ENCODE peak calls at places on chromosomes 4 and X, in four cellular contexts. A, Q, P and Z are unnamed samples.

GRCh38 chr4:136583567-136583966 is 948.7 kb downstream of the PCDH18 start:
- DNase-seq in A (no peak), Q (no peak), P (no peak), Z (no peak)

GRCh38 chrX:40081679-40082068 is 16.1 kb downstream of the BCOR start:
- DNase-seq in A (no peak), Q (no peak), P (no peak), Z (no peak)

GRCh38 chrX:1468250-1468772 is 15.6 kb upstream of the ASMTL start:
- DNase-seq in P (peak), Q (peak), A (no peak), Z (no peak)

GRCh38 chr4:153792893-153793227 is 4.0 kb upstream of the SFRP2 start:
- DNase-seq in P (no peak), Q (no peak), A (no peak), Z (no peak)

GRCh38 chr4:109876634-109877265 is 28.8 kb downstream of the LRIT3 start:
- DNase-seq in A (no peak), P (no peak), Q (no peak), Z (no peak)

GRCh38 chr4:109389367-109390118 is 44.1 kb upstream of the SEC24B start:
- DNase-seq in P (no peak), A (peak), Q (no peak), Z (no peak)

GRCh38 chr4:83082777-83083176 is 31.8 kb downstream of the PLAC8 start:
- DNase-seq in A (no peak), Q (peak), P (no peak), Z (peak)

GRCh38 chrX:86195343-86195742 is 47.1 kb downstream of the DACH2 start:
- DNase-seq in Q (no peak), A (no peak), P (no peak), Z (no peak)

GRCh38 chr4:159508917-159509500 is 406.1 kb downstream of the RAPGEF2 start:
- DNase-seq in A (no peak), Q (no peak), P (no peak), Z (peak)

GRCh38 chrX:443676-444210 is 57.0 kb upstream of the PPP2R3B start:
- DNase-seq in A (no peak), Q (no peak), P (no peak), Z (no peak)

GRCh38 chr4:186029731-186030421 is 39.1 kb upstream of the TLR3 start:
- DNase-seq in P (peak), Q (no peak), A (peak), Z (peak)

GRCh38 chrX:118760025-118760424 is 32.6 kb downstream of the IL13RA1 start:
- DNase-seq in P (no peak), Q (no peak), A (no peak), Z (no peak)

GRCh38 chrX:31333181-31333831 is 261.5 kb upstream of the FTHL17 start:
- DNase-seq in A (no peak), P (peak), Q (no peak), Z (peak)

GRCh38 chr4:132001542-132001941 is 1147.6 kb upstream of the PCDH10 start:
- DNase-seq in Q (no peak), A (no peak), P (no peak), Z (peak)

GRCh38 chr4:159498371-159499115 is 395.7 kb downstream of the RAPGEF2 start:
- DNase-seq in P (no peak), A (no peak), Q (no peak), Z (no peak)

GRCh38 chrX:71100581-71101505 is 5.2 kb downstream of the FOXO4 start:
- DNase-seq in A (no peak), P (no peak), Q (no peak), Z (no peak)

GRCh38 chrX:71106427-71106826 is at the start of gene CXorf65:
- DNase-seq in A (no peak), Q (no peak), P (no peak), Z (no peak)

GRCh38 chrX:71102292-71102691 is 4.2 kb downstream of the CXorf65 start:
- DNase-seq in Q (no peak), A (no peak), P (no peak), Z (no peak)

GRCh38 chrX:71105638-71106037 is 902 bp downstream of the CXorf65 start:
- DNase-seq in A (no peak), Q (no peak), P (no peak), Z (no peak)

GRCh38 chrX:71103110-71103983 is 3.2 kb downstream of the CXorf65 start:
- DNase-seq in A (no peak), P (no peak), Q (peak), Z (no peak)
- H3K4me3 ChIP-seq in A (peak), P (no peak), Q (no peak), Z (no peak)

GRCh38 chr4:8701101-8702019 is 108.8 kb downstream of the CPZ start:
- DNase-seq in A (no peak), Q (no peak), P (no peak), Z (no peak)
- TF ChIP-seq CTCF in A (no peak), Q (no peak), P (no peak), Z (no peak)

GRCh38 chr4:140568507-140569306 is at the start of gene UCP1:
- DNase-seq in P (no peak), Q (no peak), A (peak), Z (no peak)
- H3K4me3 ChIP-seq in P (peak), Q (no peak), A (peak), Z (peak)

GRCh38 chrX:48934581-48935331 is 15.9 kb upstream of the PIM2 start:
- DNase-seq in P (no peak), A (no peak), Q (no peak), Z (no peak)

GRCh38 chrX:48938721-48939416 is 18.5 kb downstream of the OTUD5 start:
- DNase-seq in Q (peak), A (no peak), P (no peak), Z (no peak)

GRCh38 chrX:48936429-48937064 is 17.7 kb upstream of the PIM2 start:
- DNase-seq in P (no peak), Q (no peak), A (no peak), Z (no peak)

GRCh38 chrX:48939417-48940228 is 17.8 kb downstream of the OTUD5 start:
- DNase-seq in Q (peak), P (no peak), A (no peak), Z (no peak)

GRCh38 chrX:48937065-48937907 is 18.5 kb upstream of the PIM2 start:
- DNase-seq in P (no peak), A (peak), Q (peak), Z (peak)
- TF ChIP-seq CTCF in P (no peak), A (peak), Q (peak), Z (peak)